ENCODE peak calls at places on chromosomes 7 and 10, in nine cellular contexts. One of them, this sample, is unnamed.

GRCh38 chr7:73706122-73707044 is 13.1 kb downstream of the STX1A start:
- DNase-seq in left colon: no peak
- DNase-seq in skeletal muscle cell: no peak
- DNase-seq in NCI-H1417: no peak
- DNase-seq in cardiac fibroblast: peak
- DNase-seq in heart right ventricle: no peak
- DNase-seq in NCI-H1436: no peak
- DNase-seq in GM18507: no peak
- DNase-seq in naive thymus-derived CD8-positive, alpha-beta T cell: no peak
- DNase-seq in this sample: no peak

GRCh38 chr10:127149613-127150081 is 46.7 kb downstream of the INSYN2A start:
- DNase-seq in skeletal muscle cell: no peak
- DNase-seq in heart right ventricle: no peak
- DNase-seq in NCI-H1436: no peak
- DNase-seq in cardiac fibroblast: no peak
- DNase-seq in naive thymus-derived CD8-positive, alpha-beta T cell: no peak
- DNase-seq in left colon: no peak
- DNase-seq in NCI-H1417: no peak
- DNase-seq in GM18507: no peak
- DNase-seq in this sample: no peak

GRCh38 chr10:103661198-103661950 is 167.9 kb downstream of the NEURL1 start:
- DNase-seq in cardiac fibroblast: peak
- DNase-seq in GM18507: no peak
- DNase-seq in NCI-H1436: peak
- DNase-seq in naive thymus-derived CD8-positive, alpha-beta T cell: peak
- DNase-seq in NCI-H1417: peak
- DNase-seq in skeletal muscle cell: peak
- DNase-seq in left colon: peak
- DNase-seq in heart right ventricle: peak
- DNase-seq in this sample: peak

GRCh38 chr10:48454302-48455054 is 148.0 kb downstream of the MAPK8 start:
- DNase-seq in heart right ventricle: no peak
- DNase-seq in naive thymus-derived CD8-positive, alpha-beta T cell: no peak
- DNase-seq in skeletal muscle cell: no peak
- DNase-seq in NCI-H1417: no peak
- DNase-seq in NCI-H1436: no peak
- DNase-seq in GM18507: no peak
- DNase-seq in cardiac fibroblast: no peak
- DNase-seq in left colon: no peak
- DNase-seq in this sample: no peak

GRCh38 chr10:17989908-17990767 is 38.4 kb downstream of the SLC39A12 start:
- DNase-seq in cardiac fibroblast: peak
- DNase-seq in naive thymus-derived CD8-positive, alpha-beta T cell: no peak
- DNase-seq in heart right ventricle: no peak
- DNase-seq in NCI-H1417: no peak
- DNase-seq in GM18507: no peak
- DNase-seq in left colon: no peak
- DNase-seq in NCI-H1436: no peak
- DNase-seq in skeletal muscle cell: peak
- DNase-seq in this sample: no peak

GRCh38 chr10:70958396-70958795 is 70.0 kb upstream of the PCBD1 start:
- DNase-seq in heart right ventricle: no peak
- DNase-seq in cardiac fibroblast: peak
- DNase-seq in skeletal muscle cell: no peak
- DNase-seq in naive thymus-derived CD8-positive, alpha-beta T cell: no peak
- DNase-seq in left colon: no peak
- DNase-seq in NCI-H1417: no peak
- DNase-seq in GM18507: no peak
- DNase-seq in NCI-H1436: no peak
- DNase-seq in this sample: no peak

GRCh38 chr10:103544657-103545310 is 51.3 kb downstream of the NEURL1 start:
- DNase-seq in GM18507: no peak
- DNase-seq in cardiac fibroblast: no peak
- DNase-seq in NCI-H1417: no peak
- DNase-seq in NCI-H1436: no peak
- DNase-seq in skeletal muscle cell: no peak
- DNase-seq in left colon: no peak
- DNase-seq in naive thymus-derived CD8-positive, alpha-beta T cell: no peak
- DNase-seq in heart right ventricle: no peak
- DNase-seq in this sample: no peak

GRCh38 chr10:110446954-110447608 is 50.6 kb upstream of the DUSP5 start:
- DNase-seq in naive thymus-derived CD8-positive, alpha-beta T cell: no peak
- DNase-seq in GM18507: no peak
- DNase-seq in skeletal muscle cell: peak
- DNase-seq in NCI-H1436: no peak
- DNase-seq in cardiac fibroblast: peak
- DNase-seq in left colon: no peak
- DNase-seq in NCI-H1417: no peak
- DNase-seq in heart right ventricle: no peak
- DNase-seq in this sample: no peak

GRCh38 chr7:45100761-45101480 is 10.6 kb downstream of the TBRG4 start:
- DNase-seq in heart right ventricle: no peak
- DNase-seq in naive thymus-derived CD8-positive, alpha-beta T cell: no peak
- DNase-seq in GM18507: no peak
- DNase-seq in NCI-H1436: no peak
- DNase-seq in skeletal muscle cell: no peak
- DNase-seq in NCI-H1417: no peak
- DNase-seq in left colon: no peak
- DNase-seq in cardiac fibroblast: no peak
- DNase-seq in this sample: no peak

GRCh38 chr7:16411391-16411790 is 9.9 kb downstream of the CRPPA start:
- DNase-seq in NCI-H1436: no peak
- DNase-seq in naive thymus-derived CD8-positive, alpha-beta T cell: no peak
- DNase-seq in cardiac fibroblast: peak
- DNase-seq in heart right ventricle: no peak
- DNase-seq in left colon: no peak
- DNase-seq in GM18507: no peak
- DNase-seq in skeletal muscle cell: no peak
- DNase-seq in NCI-H1417: no peak
- DNase-seq in this sample: no peak

GRCh38 chr10:100683545-100684127 is 61.7 kb upstream of the PAX2 start:
- DNase-seq in NCI-H1417: no peak
- DNase-seq in skeletal muscle cell: no peak
- DNase-seq in NCI-H1436: no peak
- DNase-seq in cardiac fibroblast: no peak
- DNase-seq in naive thymus-derived CD8-positive, alpha-beta T cell: no peak
- DNase-seq in left colon: no peak
- DNase-seq in heart right ventricle: no peak
- DNase-seq in GM18507: no peak
- DNase-seq in this sample: no peak

GRCh38 chr10:124416733-124417132 is 2.0 kb downstream of the OAT start:
- DNase-seq in naive thymus-derived CD8-positive, alpha-beta T cell: no peak
- DNase-seq in left colon: no peak
- DNase-seq in heart right ventricle: no peak
- DNase-seq in GM18507: no peak
- DNase-seq in cardiac fibroblast: peak
- DNase-seq in NCI-H1417: no peak
- DNase-seq in skeletal muscle cell: no peak
- DNase-seq in NCI-H1436: no peak
- DNase-seq in this sample: no peak

GRCh38 chr7:33776791-33777190 is 128.5 kb upstream of the BMPER start:
- DNase-seq in NCI-H1417: no peak
- DNase-seq in heart right ventricle: no peak
- DNase-seq in left colon: no peak
- DNase-seq in skeletal muscle cell: no peak
- DNase-seq in GM18507: no peak
- DNase-seq in cardiac fibroblast: peak
- DNase-seq in naive thymus-derived CD8-positive, alpha-beta T cell: no peak
- DNase-seq in NCI-H1436: no peak
- DNase-seq in this sample: no peak

GRCh38 chr10:63553031-63553430 is 31.8 kb downstream of the REEP3 start:
- DNase-seq in NCI-H1436: no peak
- DNase-seq in cardiac fibroblast: peak
- DNase-seq in skeletal muscle cell: no peak
- DNase-seq in NCI-H1417: no peak
- DNase-seq in heart right ventricle: no peak
- DNase-seq in GM18507: no peak
- DNase-seq in left colon: no peak
- DNase-seq in naive thymus-derived CD8-positive, alpha-beta T cell: no peak
- DNase-seq in this sample: no peak

GRCh38 chr7:117827861-117828260 is 45.4 kb downstream of the CTTNBP2 start:
- DNase-seq in NCI-H1436: no peak
- DNase-seq in left colon: no peak
- DNase-seq in skeletal muscle cell: peak
- DNase-seq in heart right ventricle: no peak
- DNase-seq in naive thymus-derived CD8-positive, alpha-beta T cell: no peak
- DNase-seq in cardiac fibroblast: peak
- DNase-seq in GM18507: no peak
- DNase-seq in NCI-H1417: peak
- DNase-seq in this sample: no peak

GRCh38 chr10:113115534-113115933 is 165.5 kb downstream of the TCF7L2 start:
- DNase-seq in heart right ventricle: no peak
- DNase-seq in NCI-H1436: no peak
- DNase-seq in GM18507: no peak
- DNase-seq in cardiac fibroblast: no peak
- DNase-seq in naive thymus-derived CD8-positive, alpha-beta T cell: no peak
- DNase-seq in skeletal muscle cell: no peak
- DNase-seq in NCI-H1417: peak
- DNase-seq in left colon: no peak
- DNase-seq in this sample: no peak

GRCh38 chr7:94620703-94621118 is 35.2 kb downstream of the SGCE start:
- DNase-seq in NCI-H1436: no peak
- DNase-seq in GM18507: peak
- DNase-seq in naive thymus-derived CD8-positive, alpha-beta T cell: no peak
- DNase-seq in NCI-H1417: no peak
- DNase-seq in heart right ventricle: peak
- DNase-seq in skeletal muscle cell: peak
- DNase-seq in cardiac fibroblast: peak
- DNase-seq in left colon: peak
- DNase-seq in this sample: peak